ENCODE peak calls at places on chromosomes 11 and 22, in seven cellular contexts. W, Q, Y, E, C, J and N are unnamed samples.

GRCh38 chr11:87036756-87037449 is 831 bp upstream of the TMEM135 start:
- DNase-seq in W (no peak), Q (no peak), Y (peak), E (no peak), C (no peak), J (no peak), N (no peak)

GRCh38 chr22:40951795-40952602 is 821 bp downstream of the RBX1 start:
- DNase-seq in W (no peak), Q (peak), Y (no peak), E (no peak), C (no peak), J (no peak), N (no peak)

GRCh38 chr11:34750692-34751405 is 130.0 kb downstream of the EHF start:
- DNase-seq in W (no peak), Q (no peak), Y (no peak), E (no peak), C (no peak), J (no peak), N (no peak)

GRCh38 chr22:18955696-18956095 is 19.6 kb upstream of the PRODH start:
- DNase-seq in W (no peak), Q (no peak), Y (no peak), E (no peak), C (no peak), J (no peak), N (no peak)

GRCh38 chr22:45608763-45609180 is 62.9 kb upstream of the ATXN10 start:
- DNase-seq in W (no peak), Q (peak), Y (no peak), E (no peak), C (no peak), J (no peak), N (no peak)

GRCh38 chr11:65479184-65480145 is 19.4 kb upstream of the MALAT1 start:
- DNase-seq in W (peak), Q (peak), Y (no peak), E (no peak), C (peak), J (peak), N (no peak)

GRCh38 chr11:64500176-64501013 is 90.6 kb upstream of the SLC22A12 start:
- DNase-seq in W (no peak), Q (no peak), Y (peak), E (no peak), C (no peak), J (no peak), N (no peak)

GRCh38 chr22:48185071-48185470 is 1422.6 kb downstream of the TBC1D22A start:
- DNase-seq in W (no peak), Q (no peak), Y (no peak), E (no peak), C (no peak), J (no peak), N (no peak)

GRCh38 chr11:117819096-117820040 is 5.2 kb downstream of the FXYD2 start:
- DNase-seq in W (peak), Q (peak), Y (peak), E (no peak), C (peak), J (peak), N (no peak)

GRCh38 chr11:17510507-17511206 is 33.6 kb downstream of the USH1C start:
- DNase-seq in W (no peak), Q (no peak), Y (no peak), E (no peak), C (no peak), J (no peak), N (no peak)

GRCh38 chr22:37021041-37021440 is 1.5 kb downstream of the MPST start:
- DNase-seq in W (no peak), Q (no peak), Y (no peak), E (no peak), C (no peak), J (no peak), N (no peak)

GRCh38 chr11:56950510-56950909 is 38.2 kb upstream of the OR5AK2 start:
- DNase-seq in W (no peak), Q (no peak), Y (no peak), E (no peak), C (no peak), J (no peak), N (no peak)

GRCh38 chr22:49418943-49419342 is 408.7 kb downstream of the BRD1 start:
- DNase-seq in W (no peak), Q (no peak), Y (no peak), E (no peak), C (no peak), J (no peak), N (no peak)

GRCh38 chr11:75097173-75097557 is 489 bp upstream of the OR2AT4 start:
- DNase-seq in W (no peak), Q (no peak), Y (no peak), E (no peak), C (no peak), J (no peak), N (no peak)

GRCh38 chr11:118247041-118247440 is 5.1 kb downstream of the MPZL3 start:
- DNase-seq in W (no peak), Q (no peak), Y (no peak), E (no peak), C (no peak), J (no peak), N (no peak)

GRCh38 chr11:97722065-97722464 is 1298.7 kb upstream of the CNTN5 start:
- DNase-seq in W (no peak), Q (peak), Y (no peak), E (no peak), C (no peak), J (no peak), N (no peak)

GRCh38 chr11:16511807-16512114 is 155.4 kb upstream of the SOX6 start:
- DNase-seq in W (no peak), Q (no peak), Y (no peak), E (no peak), C (no peak), J (no peak), N (no peak)

GRCh38 chr11:10866893-10867331 is 9.1 kb upstream of the ZBED5 start:
- DNase-seq in W (no peak), Q (peak), Y (no peak), E (no peak), C (no peak), J (no peak), N (no peak)

GRCh38 chr11:72226701-72227100 is 2.1 kb downstream of the INPPL1 start:
- DNase-seq in W (no peak), Q (no peak), Y (no peak), E (peak), C (peak), J (no peak), N (peak)

GRCh38 chr22:29044657-29045176 is 16.9 kb downstream of the C22orf31 start:
- DNase-seq in W (no peak), Q (peak), Y (no peak), E (no peak), C (no peak), J (no peak), N (no peak)

GRCh38 chr11:16632295-16633200 is 105.9 kb upstream of the C11orf58 start:
- DNase-seq in W (no peak), Q (peak), Y (no peak), E (no peak), C (no peak), J (no peak), N (no peak)

GRCh38 chr11:121873770-121874169 is 242.2 kb downstream of the BLID start:
- DNase-seq in W (no peak), Q (no peak), Y (no peak), E (no peak), C (no peak), J (no peak), N (no peak)

GRCh38 chr11:62130498-62131464 is 7.0 kb downstream of the INCENP start:
- DNase-seq in W (no peak), Q (no peak), Y (no peak), E (no peak), C (peak), J (no peak), N (no peak)

GRCh38 chr11:114060402-114061052 is 1.0 kb downstream of the ZBTB16 start:
- DNase-seq in W (peak), Q (no peak), Y (peak), E (peak), C (peak), J (no peak), N (peak)

GRCh38 chr11:45079943-45080719 is 66.3 kb upstream of the PRDM11 start:
- DNase-seq in W (peak), Q (no peak), Y (no peak), E (no peak), C (peak), J (no peak), N (peak)

GRCh38 chr11:45078236-45079074 is 68.0 kb upstream of the PRDM11 start:
- DNase-seq in W (no peak), Q (no peak), Y (no peak), E (no peak), C (no peak), J (no peak), N (no peak)

GRCh38 chr11:57466680-57467079 is 6.4 kb downstream of the RTN4RL2 start:
- DNase-seq in W (no peak), Q (no peak), Y (no peak), E (no peak), C (no peak), J (no peak), N (no peak)

GRCh38 chr22:48517039-48518030 is 1310.3 kb downstream of the BRD1 start:
- DNase-seq in W (no peak), Q (no peak), Y (no peak), E (no peak), C (no peak), J (peak), N (no peak)

GRCh38 chr11:66335531-66336233 is 552 bp downstream of the RIN1 start:
- DNase-seq in W (no peak), Q (peak), Y (no peak), E (peak), C (no peak), J (no peak), N (peak)

GRCh38 chr11:68118753-68119448 is 2.3 kb downstream of the CHKA start:
- DNase-seq in W (no peak), Q (peak), Y (no peak), E (no peak), C (peak), J (no peak), N (no peak)

GRCh38 chr11:68117896-68118470 is 3.2 kb downstream of the CHKA start:
- DNase-seq in W (no peak), Q (no peak), Y (no peak), E (no peak), C (no peak), J (no peak), N (no peak)

GRCh38 chr11:68121067-68121899 is at the start of gene CHKA:
- DNase-seq in W (peak), Q (peak), Y (peak), E (peak), C (peak), J (peak), N (peak)

GRCh38 chr11:68122936-68123539 is 1.9 kb upstream of the CHKA start:
- DNase-seq in W (no peak), Q (no peak), Y (no peak), E (no peak), C (peak), J (no peak), N (no peak)

GRCh38 chr11:68120212-68121066 is 749 bp downstream of the CHKA start:
- DNase-seq in W (peak), Q (peak), Y (peak), E (peak), C (no peak), J (no peak), N (peak)
- TF ChIP-seq POLR2A in W (no peak), Q (no peak), Y (no peak), E (peak), C (no peak), J (no peak), N (no peak)

GRCh38 chr11:59185412-59185811 is 13.5 kb downstream of the DTX4 start:
- DNase-seq in W (no peak), Q (no peak), Y (no peak), E (no peak), C (no peak), J (no peak), N (no peak)

GRCh38 chr11:59188954-59189353 is 17.0 kb downstream of the DTX4 start:
- DNase-seq in W (no peak), Q (no peak), Y (no peak), E (no peak), C (no peak), J (no peak), N (no peak)

GRCh38 chr11:59186130-59186594 is 14.2 kb downstream of the DTX4 start:
- DNase-seq in W (no peak), Q (no peak), Y (peak), E (no peak), C (peak), J (peak), N (no peak)

GRCh38 chr11:59187020-59187419 is 15.1 kb downstream of the DTX4 start:
- DNase-seq in W (no peak), Q (no peak), Y (no peak), E (no peak), C (no peak), J (no peak), N (no peak)

GRCh38 chr11:59187587-59187986 is 15.7 kb downstream of the DTX4 start:
- DNase-seq in W (peak), Q (peak), Y (no peak), E (no peak), C (peak), J (no peak), N (no peak)
- TF ChIP-seq POLR2A in W (no peak), Q (no peak), Y (no peak), E (no peak), C (no peak), J (no peak), N (no peak)

DNA sequence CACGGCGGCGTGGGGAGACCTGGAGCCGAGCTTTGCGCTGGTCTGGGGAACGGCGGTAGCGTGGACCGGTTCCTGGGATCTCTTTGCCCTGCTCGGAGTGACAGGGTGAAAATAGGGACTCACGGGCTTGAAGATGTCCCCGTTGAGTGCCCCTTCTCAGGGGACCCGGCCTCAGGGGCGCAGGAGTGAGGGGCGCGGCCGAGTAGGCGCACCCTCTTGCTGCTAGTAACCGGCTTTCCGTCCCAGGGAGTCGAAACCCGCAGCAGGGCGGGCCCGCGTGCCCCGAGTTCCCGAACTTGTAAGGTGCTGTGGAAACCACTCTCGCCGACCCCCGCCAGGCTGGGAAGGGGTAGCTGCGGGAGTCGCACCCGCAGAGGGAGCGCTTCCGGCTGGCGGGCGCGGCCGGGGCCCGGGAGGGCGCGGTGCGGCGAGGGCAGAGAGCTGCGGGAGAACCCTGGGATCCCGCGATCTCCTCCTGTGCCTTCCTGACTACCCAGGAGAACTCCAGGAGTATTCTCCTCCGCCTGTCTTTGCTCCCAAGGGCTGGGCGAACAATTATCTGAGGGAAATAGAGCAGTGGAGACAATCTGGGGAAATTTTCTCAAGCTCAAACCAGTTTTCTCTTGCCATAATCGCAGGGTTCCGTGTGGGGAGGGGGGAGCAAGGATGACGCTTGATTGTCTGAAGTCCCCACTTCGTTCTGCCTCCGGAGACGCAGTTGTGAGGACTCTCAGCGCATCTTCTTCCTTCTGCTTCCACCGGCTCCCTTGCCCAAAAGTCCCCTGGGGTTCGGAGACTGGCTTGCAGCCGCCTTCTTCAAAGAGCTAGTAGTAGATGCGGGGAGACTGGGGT is 673 bp downstream of the NELL1 start:
- DNase-seq in W (no peak), Q (no peak), Y (no peak), E (no peak), C (no peak), J (no peak), N (no peak)
- TF ChIP-seq POLR2A in W (no peak), Q (no peak), Y (no peak), E (no peak), C (no peak), J (no peak), N (no peak)

GRCh38 chr11:47467372-47467771 is 18.4 kb upstream of the RAPSN start:
- DNase-seq in W (no peak), Q (no peak), Y (no peak), E (no peak), C (peak), J (no peak), N (peak)
- TF ChIP-seq POLR2A in W (no peak), Q (no peak), Y (no peak), E (no peak), C (no peak), J (no peak), N (no peak)

DNA sequence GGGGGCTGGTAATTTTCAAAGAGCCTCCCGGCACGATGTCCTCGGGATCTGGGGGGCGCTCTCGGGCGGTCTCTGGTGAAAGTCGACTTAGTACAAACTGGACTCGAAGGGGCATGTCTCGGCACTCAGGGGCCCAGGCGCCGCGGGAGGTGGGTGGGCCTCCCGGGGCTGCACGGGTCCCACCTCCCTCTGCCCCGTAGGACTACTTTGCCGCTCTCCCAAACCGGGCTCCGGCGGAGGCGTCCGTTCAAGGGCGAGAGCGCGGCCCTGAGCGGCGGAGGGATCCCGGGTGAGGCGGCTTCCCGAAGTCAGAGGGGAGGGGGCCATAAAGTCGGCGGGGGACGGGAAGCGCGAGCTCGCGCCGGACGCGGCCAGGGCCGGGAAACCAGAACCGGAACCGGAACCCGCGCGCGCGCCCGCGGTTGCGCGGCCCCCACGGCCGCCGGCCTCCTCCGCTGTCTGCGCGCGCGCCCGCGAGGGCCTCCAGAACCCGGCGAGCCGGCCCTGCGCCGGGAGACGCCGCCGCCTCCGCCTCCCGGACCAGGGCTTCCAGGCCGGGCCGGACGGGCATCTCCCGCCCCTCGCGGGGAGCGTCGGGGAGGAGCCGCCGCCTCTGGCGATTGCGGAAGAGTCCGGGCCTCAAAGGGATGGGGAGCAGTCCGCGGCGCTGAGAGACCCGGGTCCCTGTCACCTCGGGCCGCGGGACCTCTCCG is at the start of gene ARHGEF12:
- DNase-seq in W (peak), Q (peak), Y (peak), E (peak), C (peak), J (peak), N (peak)
- TF ChIP-seq POLR2A in W (no peak), Q (peak), Y (peak), E (peak), C (no peak), J (peak), N (peak)

DNA sequence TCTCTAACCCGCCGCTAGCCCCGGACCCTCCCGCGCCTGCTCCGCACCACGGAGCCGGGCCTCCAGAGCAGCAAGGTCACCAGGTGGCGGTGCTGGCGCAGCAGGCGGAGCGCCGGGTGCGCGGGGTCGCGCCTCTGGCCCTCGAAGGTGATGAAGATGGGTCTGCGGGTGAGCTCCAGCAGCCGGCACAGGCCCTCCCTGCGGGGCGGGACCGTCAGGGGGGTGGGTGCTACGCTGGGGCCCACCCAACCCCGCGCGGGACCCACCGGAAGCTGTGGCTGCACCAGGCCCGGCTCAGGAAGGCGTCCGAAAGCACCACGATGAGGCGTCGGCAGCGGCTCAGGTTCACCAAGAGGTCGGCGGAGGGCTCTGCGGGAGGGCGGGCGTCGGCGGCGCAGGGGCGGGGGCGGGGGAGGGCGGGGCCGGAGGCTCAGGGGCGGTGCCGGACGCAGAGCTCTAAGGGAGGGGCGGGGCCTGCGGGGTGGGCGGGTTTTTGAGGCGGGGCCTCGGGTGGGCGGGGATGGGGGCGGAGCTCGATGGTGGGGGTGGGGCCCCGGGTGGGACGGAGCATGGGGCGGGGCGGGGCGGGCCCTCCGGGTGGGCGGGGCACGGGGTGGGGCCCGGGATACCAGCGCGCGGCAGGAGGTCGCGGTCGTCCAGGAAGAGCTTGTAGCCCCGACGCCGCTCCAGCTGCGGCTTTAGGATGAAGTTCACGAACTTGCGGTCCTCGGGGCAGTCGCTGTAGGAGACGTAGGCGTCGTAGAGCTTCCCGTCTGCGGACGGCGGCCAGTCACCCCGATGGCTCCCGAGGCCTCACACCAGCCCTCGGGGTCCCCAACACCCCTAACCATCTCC is 7.8 kb downstream of the SIGIRR start:
- DNase-seq in W (peak), Q (peak), Y (peak), E (peak), C (peak), J (peak), N (peak)
- TF ChIP-seq POLR2A in W (no peak), Q (no peak), Y (peak), E (no peak), C (no peak), J (peak), N (no peak)

GRCh38 chr11:96303980-96304379 is 39.0 kb downstream of the MAML2 start:
- DNase-seq in W (no peak), Q (no peak), Y (no peak), E (no peak), C (no peak), J (no peak), N (no peak)
- TF ChIP-seq POLR2A in W (no peak), Q (no peak), Y (no peak), E (no peak), C (no peak), J (no peak), N (no peak)